ENCODE peak calls at places on chromosomes 3 and 15, in eight cellular contexts. F, V, G, W, C, K, L and D are unnamed samples.

GRCh38 chr3:142875583-142876207 is 13.2 kb downstream of the PCOLCE2 start:
- DNase-seq in F (no peak), V (no peak), G (no peak), W (no peak), C (no peak), K (no peak), L (no peak), D (no peak)

GRCh38 chr3:33083958-33084357 is 13.0 kb downstream of the GLB1 start:
- DNase-seq in F (no peak), V (no peak), G (no peak), W (no peak), C (no peak), K (no peak), L (no peak), D (no peak)

GRCh38 chr3:116001063-116001765 is 377.9 kb downstream of the GAP43 start:
- DNase-seq in F (no peak), V (no peak), G (no peak), W (no peak), C (peak), K (no peak), L (no peak), D (peak)

GRCh38 chr15:65981837-65982696 is 112.8 kb downstream of the RAB11A start:
- DNase-seq in F (peak), V (no peak), G (no peak), W (peak), C (no peak), K (peak), L (peak), D (peak)

GRCh38 chr15:63094495-63094931 is 27.1 kb upstream of the LACTB start:
- DNase-seq in F (no peak), V (no peak), G (peak), W (no peak), C (peak), K (no peak), L (no peak), D (peak)

GRCh38 chr3:16069149-16069922 is 105.1 kb upstream of the GALNT15 start:
- DNase-seq in F (no peak), V (no peak), G (peak), W (no peak), C (peak), K (no peak), L (no peak), D (peak)

GRCh38 chr3:47441796-47442551 is 33.8 kb downstream of the SCAP start:
- DNase-seq in F (peak), V (no peak), G (no peak), W (no peak), C (no peak), K (no peak), L (no peak), D (no peak)

GRCh38 chr15:98537516-98538060 is 110.8 kb upstream of the IGF1R start:
- DNase-seq in F (no peak), V (no peak), G (no peak), W (no peak), C (no peak), K (no peak), L (no peak), D (no peak)

GRCh38 chr3:154125378-154126030 is 4.3 kb downstream of the ARHGEF26 start:
- DNase-seq in F (no peak), V (no peak), G (no peak), W (no peak), C (no peak), K (no peak), L (no peak), D (no peak)

GRCh38 chr15:25795061-25795460 is 68.1 kb downstream of the ATP10A start:
- DNase-seq in F (no peak), V (no peak), G (no peak), W (no peak), C (no peak), K (no peak), L (no peak), D (no peak)

GRCh38 chr3:157130138-157130880 is 29.6 kb downstream of the CCNL1 start:
- DNase-seq in F (peak), V (peak), G (peak), W (peak), C (peak), K (peak), L (peak), D (no peak)

GRCh38 chr3:48279926-48280325 is 39.0 kb downstream of the ZNF589 start:
- DNase-seq in F (no peak), V (no peak), G (no peak), W (no peak), C (no peak), K (no peak), L (no peak), D (no peak)

GRCh38 chr3:188950832-188951489 is 220.8 kb upstream of the TPRG1 start:
- DNase-seq in F (peak), V (peak), G (peak), W (no peak), C (peak), K (no peak), L (no peak), D (peak)

GRCh38 chr3:2652416-2652815 is 457.8 kb downstream of the IL5RA start:
- DNase-seq in F (no peak), V (no peak), G (no peak), W (no peak), C (no peak), K (no peak), L (no peak), D (no peak)

GRCh38 chr3:134093906-134094305 is 64.2 kb upstream of the SLCO2A1 start:
- DNase-seq in F (no peak), V (no peak), G (no peak), W (no peak), C (no peak), K (no peak), L (no peak), D (no peak)

GRCh38 chr15:101309436-101310162 is 14.6 kb upstream of the SNRPA1 start:
- DNase-seq in F (peak), V (no peak), G (no peak), W (no peak), C (no peak), K (no peak), L (no peak), D (no peak)

GRCh38 chr3:66520716-66521115 is 19.9 kb upstream of the LRIG1 start:
- DNase-seq in F (no peak), V (no peak), G (no peak), W (no peak), C (peak), K (no peak), L (no peak), D (no peak)

GRCh38 chr15:94412979-94413741 is 181.8 kb downstream of the MCTP2 start:
- DNase-seq in F (peak), V (no peak), G (no peak), W (no peak), C (peak), K (no peak), L (peak), D (peak)

GRCh38 chr3:70811880-70812279 is 499.4 kb upstream of the MDFIC2 start:
- DNase-seq in F (no peak), V (no peak), G (no peak), W (no peak), C (peak), K (no peak), L (no peak), D (no peak)

GRCh38 chr3:160968731-160969130 is 136.4 kb downstream of the B3GALNT1 start:
- DNase-seq in F (no peak), V (no peak), G (no peak), W (no peak), C (peak), K (no peak), L (no peak), D (no peak)

GRCh38 chr15:89197503-89197971 is 23.8 kb downstream of the RLBP1 start:
- DNase-seq in F (peak), V (no peak), G (no peak), W (peak), C (no peak), K (no peak), L (no peak), D (no peak)

GRCh38 chr15:39851505-39852082 is 68.5 kb downstream of the GPR176 start:
- DNase-seq in F (no peak), V (no peak), G (no peak), W (no peak), C (peak), K (no peak), L (peak), D (no peak)

GRCh38 chr3:194986208-194987043 is 284.5 kb downstream of the XXYLT1 start:
- DNase-seq in F (no peak), V (no peak), G (no peak), W (no peak), C (peak), K (no peak), L (no peak), D (no peak)

GRCh38 chr15:43509002-43509922 is 8.1 kb upstream of the MAP1A start:
- DNase-seq in F (no peak), V (no peak), G (no peak), W (no peak), C (no peak), K (no peak), L (peak), D (peak)

GRCh38 chr3:104069114-104069513 is 1297.6 kb upstream of the ALCAM start:
- DNase-seq in F (no peak), V (no peak), G (peak), W (no peak), C (peak), K (no peak), L (no peak), D (peak)

GRCh38 chr15:97561529-97561928 is 399.0 kb upstream of the ARRDC4 start:
- DNase-seq in F (no peak), V (no peak), G (no peak), W (no peak), C (no peak), K (no peak), L (no peak), D (no peak)

GRCh38 chr15:60396964-60397771 is 618 bp downstream of the ANXA2 start:
- DNase-seq in F (peak), V (peak), G (peak), W (peak), C (peak), K (no peak), L (no peak), D (peak)

GRCh38 chr15:66865622-66866611 is 163.9 kb downstream of the SMAD6 start:
- DNase-seq in F (peak), V (no peak), G (no peak), W (no peak), C (no peak), K (no peak), L (no peak), D (no peak)

GRCh38 chr3:101072299-101072698 is 79.1 kb upstream of the ABI3BP start:
- DNase-seq in F (no peak), V (no peak), G (no peak), W (no peak), C (peak), K (no peak), L (no peak), D (no peak)

GRCh38 chr3:65200312-65200711 is 512.5 kb upstream of the ADAMTS9 start:
- DNase-seq in F (no peak), V (no peak), G (no peak), W (no peak), C (no peak), K (no peak), L (no peak), D (no peak)

GRCh38 chr15:43220991-43221403 is at the start of gene EPB42:
- DNase-seq in F (no peak), V (no peak), G (no peak), W (no peak), C (no peak), K (no peak), L (no peak), D (no peak)

GRCh38 chr3:108546249-108546648 is 35.9 kb upstream of the MYH15 start:
- DNase-seq in F (no peak), V (no peak), G (no peak), W (no peak), C (peak), K (no peak), L (no peak), D (no peak)

GRCh38 chr15:57056357-57056756 is 137.9 kb downstream of the TCF12 start:
- DNase-seq in F (no peak), V (no peak), G (no peak), W (no peak), C (no peak), K (no peak), L (no peak), D (no peak)

GRCh38 chr3:140022061-140022781 is 87.2 kb downstream of the CLSTN2 start:
- DNase-seq in F (no peak), V (no peak), G (no peak), W (no peak), C (peak), K (no peak), L (peak), D (no peak)

GRCh38 chr3:128735287-128735686 is 9.3 kb downstream of the RAB7A start:
- DNase-seq in F (no peak), V (no peak), G (no peak), W (no peak), C (no peak), K (no peak), L (no peak), D (no peak)

GRCh38 chr3:97863025-97863424 is 41.2 kb downstream of the CRYBG3 start:
- DNase-seq in F (no peak), V (no peak), G (peak), W (no peak), C (peak), K (no peak), L (no peak), D (no peak)